ENCODE peak calls at places on chromosome 17, in four cellular contexts. G, C, P and O are unnamed samples.

GRCh38 chr17:41212524-41213169 is 13.8 kb upstream of the KRTAP9-2 start:
- DNase-seq in G (no peak), C (peak), P (no peak), O (peak)

GRCh38 chr17:81576621-81577277 is 24.6 kb upstream of the FAAP100 start:
- DNase-seq in G (peak), C (no peak), P (no peak), O (peak)

GRCh38 chr17:80586464-80587228 is 42.0 kb downstream of the RPTOR start:
- DNase-seq in G (no peak), C (no peak), P (no peak), O (no peak)

GRCh38 chr17:81553616-81554181 is 1.5 kb upstream of the FAAP100 start:
- DNase-seq in G (peak), C (no peak), P (no peak), O (peak)

GRCh38 chr17:57342141-57342540 is 85.8 kb downstream of the MSI2 start:
- DNase-seq in G (no peak), C (no peak), P (no peak), O (no peak)

GRCh38 chr17:43576563-43577229 is 30.6 kb upstream of the ETV4 start:
- DNase-seq in G (peak), C (peak), P (peak), O (peak)

GRCh38 chr17:44334315-44335181 is 9.9 kb upstream of the SLC25A39 start:
- DNase-seq in G (no peak), C (no peak), P (no peak), O (no peak)

GRCh38 chr17:50255766-50256480 is 18.3 kb upstream of the TMEM92 start:
- DNase-seq in G (no peak), C (no peak), P (no peak), O (no peak)

GRCh38 chr17:63838586-63839184 is 3.8 kb downstream of the SMARCD2 start:
- DNase-seq in G (peak), C (no peak), P (no peak), O (peak)

GRCh38 chr17:44751331-44751730 is 7.5 kb upstream of the ADAM11 start:
- DNase-seq in G (no peak), C (no peak), P (no peak), O (no peak)

DNA sequence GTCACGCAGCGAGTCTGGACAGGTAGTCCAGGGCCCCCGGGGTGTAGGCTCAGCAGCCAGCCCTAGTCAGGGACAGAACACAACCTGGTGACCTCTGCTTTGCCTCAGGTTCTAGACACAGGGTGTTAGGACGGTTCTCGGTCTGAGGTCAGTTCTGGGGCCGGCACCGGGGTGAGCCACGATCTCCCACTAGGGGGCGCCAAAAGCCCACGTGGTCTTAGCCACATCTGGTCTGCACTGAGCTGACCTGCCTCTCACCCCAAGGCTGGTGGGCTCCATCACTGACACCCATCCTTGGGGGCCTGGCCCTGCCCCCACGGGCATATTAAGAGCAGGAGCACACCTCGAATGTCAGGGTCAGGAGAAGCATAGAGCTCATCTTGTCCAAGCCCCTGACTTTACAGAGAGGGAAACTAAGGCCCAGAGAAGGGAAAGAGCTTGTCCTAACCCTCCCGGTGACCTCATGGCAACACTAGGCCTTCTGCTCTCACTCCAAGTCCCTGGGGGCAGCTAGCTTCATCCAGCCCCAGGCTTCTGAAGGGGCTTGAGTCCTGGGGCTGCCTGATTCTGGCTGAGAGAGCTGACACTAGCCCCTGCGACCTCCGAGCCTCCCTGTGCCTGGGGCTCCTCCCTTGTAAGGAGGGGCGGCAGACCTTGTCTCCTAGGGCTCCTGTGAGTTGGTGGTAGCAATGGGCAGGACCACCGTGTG is 9.0 kb downstream of the SLC5A10 start:
- DNase-seq in G (peak), C (peak), P (peak), O (peak)
- H2AFZ ChIP-seq in G (no peak), C (peak), P (peak), O (no peak)

DNA sequence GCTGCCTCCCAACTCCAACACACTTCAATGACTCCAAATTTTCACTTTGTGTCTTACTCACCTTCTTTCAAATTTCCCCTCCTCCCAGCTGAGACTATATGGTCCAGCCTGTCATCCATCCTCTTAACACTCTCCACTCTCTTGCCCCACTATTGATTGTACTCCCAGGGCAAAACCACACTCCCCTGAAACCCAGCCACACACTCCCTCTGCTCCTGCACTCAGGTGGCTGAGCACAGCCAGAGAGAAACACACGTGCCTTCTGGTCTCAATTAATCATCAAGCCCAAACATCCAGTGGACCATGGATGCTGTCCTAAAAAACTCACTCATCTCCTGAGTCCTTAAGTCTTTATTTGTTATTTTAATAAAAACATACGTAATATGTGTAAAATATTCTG is 1026.4 kb downstream of the KCNJ18 start:
- DNase-seq in G (no peak), C (no peak), P (no peak), O (no peak)
- TF ChIP-seq EZH2phosphoT487 in G (no peak), C (no peak), P (no peak), O (no peak)

DNA sequence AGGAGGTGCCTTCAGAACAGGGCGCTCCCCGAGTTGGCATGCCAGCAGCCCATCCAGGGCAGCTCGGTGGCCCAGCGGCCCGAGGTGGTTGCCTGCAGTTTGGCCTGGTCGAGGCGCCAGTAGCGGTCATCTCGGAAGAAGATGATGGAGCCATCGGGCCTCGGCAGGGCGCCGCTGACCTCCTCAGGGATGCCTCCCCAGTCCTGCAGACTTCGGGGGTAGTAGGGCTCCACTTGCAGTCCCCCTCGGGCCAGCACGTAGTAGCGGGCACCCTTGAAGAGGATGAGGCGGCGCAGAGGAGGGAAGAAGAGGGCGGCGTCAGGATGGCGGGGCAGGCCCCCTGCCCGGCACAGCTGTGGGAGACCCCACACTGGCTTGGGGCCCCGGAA is 5.8 kb downstream of the C17orf50 start:
- DNase-seq in G (no peak), C (no peak), P (no peak), O (no peak)
- H2AFZ ChIP-seq in G (no peak), C (no peak), P (peak), O (no peak)

GRCh38 chr17:38750044-38750311 is 1.8 kb upstream of the PCGF2 start:
- DNase-seq in G (no peak), C (no peak), P (no peak), O (no peak)

GRCh38 chr17:38748329-38749221 is at the start of gene PCGF2:
- DNase-seq in G (peak), C (no peak), P (peak), O (peak)

GRCh38 chr17:38747385-38748328 is 479 bp downstream of the PCGF2 start:
- DNase-seq in G (peak), C (no peak), P (peak), O (no peak)

GRCh38 chr17:38750312-38751121 is 2.0 kb upstream of the PSMB3 start:
- DNase-seq in G (peak), C (peak), P (peak), O (peak)

DNA sequence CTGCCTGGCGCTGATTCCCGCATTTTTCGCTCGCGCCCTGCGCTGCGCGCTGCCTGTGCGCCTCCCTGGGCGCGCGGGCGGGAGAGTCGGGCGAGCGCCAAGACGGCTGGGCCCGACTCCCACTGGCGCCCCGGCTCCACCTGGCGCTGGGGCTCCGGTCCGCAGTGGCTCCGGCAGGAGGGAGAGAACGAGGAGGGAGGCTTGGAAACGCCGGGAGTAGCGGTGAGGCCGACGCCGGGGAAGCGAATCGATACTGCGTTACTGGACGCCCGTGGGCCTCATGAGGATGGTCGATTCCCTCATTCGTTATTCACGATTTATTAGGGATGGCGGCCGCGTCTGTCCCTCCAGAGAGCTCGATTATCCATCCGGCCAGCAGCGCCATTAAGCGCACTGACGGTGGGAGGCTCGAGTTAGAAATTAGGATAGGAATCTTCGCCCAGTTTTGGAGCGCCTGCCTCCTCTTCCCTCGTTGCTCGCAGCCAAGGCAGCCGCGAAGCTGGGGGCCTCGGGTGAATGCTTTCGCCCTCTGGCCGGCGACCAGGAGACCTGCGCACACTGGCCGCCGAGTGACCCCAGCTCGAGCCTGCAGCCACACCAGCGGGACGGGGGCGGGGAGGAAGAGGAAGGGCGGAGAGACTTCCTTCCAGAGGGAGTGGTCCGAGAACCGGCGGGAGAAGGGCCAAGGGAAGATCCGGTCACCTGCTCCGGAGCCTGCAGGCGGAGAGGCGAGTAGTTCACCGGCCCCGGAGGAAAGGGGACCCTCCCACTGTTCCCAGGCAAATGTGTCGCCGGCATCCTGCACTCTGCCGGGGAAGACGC is 1.3 kb upstream of the PCGF2 start:
- DNase-seq in G (peak), C (no peak), P (peak), O (peak)
- TF ChIP-seq EZH2phosphoT487 in G (no peak), C (no peak), P (no peak), O (no peak)

DNA sequence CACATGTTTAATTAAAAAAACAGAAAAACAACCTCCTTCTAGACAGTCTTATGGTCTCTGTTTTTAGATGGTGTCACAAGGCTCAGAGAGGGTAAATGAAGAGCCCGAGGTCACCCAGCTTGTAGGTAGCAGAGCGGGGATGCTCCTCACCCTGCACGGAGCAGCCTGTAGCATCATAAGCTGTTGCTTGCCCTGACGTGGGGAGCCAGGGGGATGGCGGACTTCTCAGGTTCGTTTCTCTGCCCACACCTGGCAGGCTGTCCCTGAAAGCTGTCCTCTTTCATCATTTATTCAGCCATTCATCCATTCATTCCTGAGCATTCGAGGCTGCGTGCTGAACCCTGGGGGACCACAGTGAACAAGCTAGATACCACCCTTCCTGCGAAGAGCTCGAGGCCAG is 75.7 kb upstream of the KSR1 start:
- DNase-seq in G (no peak), C (no peak), P (no peak), O (no peak)
- H2AFZ ChIP-seq in G (peak), C (no peak), P (peak), O (peak)

GRCh38 chr17:70855401-70856054 is 686.2 kb downstream of the KCNJ2 start:
- DNase-seq in G (peak), C (no peak), P (no peak), O (peak)
- TF ChIP-seq EZH2phosphoT487 in G (no peak), C (no peak), P (no peak), O (no peak)

DNA sequence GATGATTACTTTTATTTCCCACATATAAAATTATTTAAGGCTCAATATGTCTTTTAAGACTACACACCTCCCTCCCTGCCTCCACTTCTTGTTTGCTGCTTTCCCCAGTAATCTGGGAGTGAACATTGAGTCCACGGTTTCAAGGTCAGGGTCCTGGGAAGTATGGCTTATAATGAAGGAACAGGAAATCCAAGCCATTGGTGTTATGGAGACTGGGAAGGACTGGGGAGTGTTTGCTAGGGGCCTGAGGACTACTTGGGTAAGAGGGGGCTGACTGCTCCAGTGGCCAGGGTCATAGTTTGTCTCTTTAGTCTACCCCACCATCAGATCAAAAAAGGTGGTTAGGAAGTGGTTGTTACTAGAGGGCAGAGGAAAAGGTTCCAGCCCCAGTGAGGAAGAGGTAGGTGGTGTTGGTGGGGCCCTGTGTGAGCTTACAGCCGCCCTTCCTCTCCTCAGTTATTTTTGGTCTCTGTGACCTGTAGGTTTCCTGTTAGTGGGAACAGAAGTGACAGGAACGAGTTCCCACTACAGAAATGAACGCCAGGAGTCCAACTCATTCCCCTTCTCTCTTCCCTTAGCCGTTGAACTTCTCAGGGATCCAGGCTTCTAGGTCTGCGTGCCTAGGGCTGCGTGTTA is 742 bp upstream of the SLC16A13 start:
- DNase-seq in G (no peak), C (peak), P (no peak), O (no peak)
- H2AFZ ChIP-seq in G (peak), C (peak), P (peak), O (peak)

GRCh38 chr17:71412803-71413202 is 708.0 kb upstream of the SOX9 start:
- DNase-seq in G (peak), C (no peak), P (no peak), O (peak)
- TF ChIP-seq EZH2phosphoT487 in G (no peak), C (no peak), P (no peak), O (no peak)